ENCODE peak calls at places on chromosomes 7 and 10, in seven cellular contexts. G is CD8-positive, alpha-beta T cell; Q is GF-D8; T is hepatocyte; V is activated CD4-positive, alpha-beta T cell treated with anti-CD3 and anti-CD28 coated beads for 48 hours; B is NAMALWA; K is NCI-H774. P is an unnamed sample.
A peak's percentile ranks its signal among the peaks of the same experiment; 100 is the strongest.

GRCh38 chr7:30427296-30428080 is 51.1 kb downstream of the NOD1 start:
- DNase-seq in B (no peak), G (no peak), T (no peak), K (no peak), Q (no peak), V (no peak), P (no peak)

GRCh38 chr7:50828801-50829200 is 46.1 kb upstream of the GRB10 start:
- DNase-seq in T (no peak), G (no peak), K (no peak), V (no peak), B (no peak), Q (no peak), P (no peak)

GRCh38 chr7:41967156-41967555 is 264.3 kb upstream of the INHBA start:
- DNase-seq in K (no peak), V (no peak), B (no peak), Q (no peak), G (no peak), T (no peak), P (no peak)

GRCh38 chr7:87934699-87935372 is 785 bp downstream of the ADAM22 start:
- DNase-seq in K (peak; percentile 7), T (peak; percentile 23), G (peak; percentile 20), Q (no peak), B (no peak), V (peak; percentile 31), P (peak; percentile 74)

GRCh38 chr10:85603167-85603940 is 763.2 kb downstream of the GRID1 start:
- DNase-seq in T (peak; percentile 28), Q (no peak), K (no peak), B (no peak), G (peak; percentile 38), V (no peak), P (peak; percentile 45)

GRCh38 chr10:77836299-77836820 is 90.2 kb downstream of the DLG5 start:
- DNase-seq in T (no peak), B (peak; percentile 88), V (peak; percentile 74), G (peak; percentile 87), K (no peak), Q (peak; percentile 70), P (peak; percentile 88)

GRCh38 chr7:88366845-88367244 is 60.2 kb upstream of the STEAP4 start:
- DNase-seq in K (no peak), T (no peak), Q (no peak), V (no peak), B (no peak), G (no peak), P (no peak)

GRCh38 chr7:128919881-128920789 is 9.6 kb upstream of the KCP start:
- DNase-seq in G (no peak), B (no peak), V (no peak), T (no peak), K (no peak), Q (no peak), P (no peak)

GRCh38 chr10:6278519-6279120 is 75.9 kb downstream of the PFKFB3 start:
- DNase-seq in G (no peak), T (no peak), Q (no peak), V (no peak), K (no peak), B (no peak), P (no peak)

GRCh38 chr10:91006001-91006751 is 85.3 kb upstream of the ANKRD1 start:
- DNase-seq in B (peak; percentile 81), K (peak; percentile 18), Q (no peak), T (peak; percentile 76), V (peak; percentile 74), G (peak; percentile 50), P (peak; percentile 82)

GRCh38 chr10:3781458-3782098 is 3.4 kb downstream of the KLF6 start:
- DNase-seq in Q (no peak), K (no peak), T (no peak), G (peak; percentile 46), B (peak; percentile 13), V (peak; percentile 58), P (peak; percentile 35)

GRCh38 chr7:101100858-101101847 is 15.9 kb downstream of the TRIM56 start:
- DNase-seq in B (no peak), V (no peak), Q (no peak), T (no peak), K (no peak), G (no peak), P (no peak)

GRCh38 chr10:101559596-101560292 is 28.3 kb downstream of the POLL start:
- DNase-seq in Q (no peak), T (no peak), B (no peak), G (no peak), V (no peak), K (no peak), P (no peak)

GRCh38 chr10:114565066-114565465 is 93.0 kb downstream of the ABLIM1 start:
- DNase-seq in T (no peak), K (no peak), V (no peak), Q (no peak), B (no peak), G (no peak), P (no peak)

GRCh38 chr7:17599733-17600685 is 301.6 kb downstream of the AHR start:
- DNase-seq in V (no peak), T (no peak), B (no peak), G (no peak), K (no peak), Q (no peak), P (peak; percentile 13)

GRCh38 chr10:66378117-66378876 is 547.5 kb upstream of the LRRTM3 start:
- DNase-seq in K (no peak), Q (no peak), G (no peak), T (no peak), B (no peak), V (no peak), P (no peak)

GRCh38 chr7:143401265-143401664 is 7.4 kb downstream of the EPHA1 start:
- DNase-seq in Q (no peak), K (no peak), V (no peak), G (no peak), T (no peak), B (no peak), P (no peak)

GRCh38 chr7:19939746-19940145 is 166.3 kb upstream of the TMEM196 start:
- DNase-seq in Q (no peak), K (no peak), T (no peak), B (no peak), V (no peak), G (no peak), P (no peak)

GRCh38 chr7:66296-66695 is 126.1 kb upstream of the FAM20C start:
- DNase-seq in G (no peak), K (no peak), V (no peak), T (no peak), Q (no peak), B (no peak), P (no peak)

P was measured in DMS53.